ENCODE peak calls at places on chromosomes 12 and 14, in five cellular contexts. L is neuronal stem cell, Z is heart left ventricle, N is left ventricle myocardium inferior, W is AG08395. K is an unnamed sample.

GRCh38 chr12:105172037-105172436 is 63.9 kb downstream of the APPL2 start:
- DNase-seq in N (no peak), L (no peak), Z (no peak), W (no peak), K (no peak)

GRCh38 chr14:78848234-78848820 is 678.2 kb downstream of the NRXN3 start:
- DNase-seq in L (peak), N (no peak), Z (no peak), W (peak), K (peak)

GRCh38 chr12:100668939-100669536 is 95.6 kb downstream of the GAS2L3 start:
- DNase-seq in W (peak), L (peak), Z (peak), N (peak), K (peak)

GRCh38 chr12:14952295-14952995 is 9.0 kb downstream of the ARHGDIB start:
- DNase-seq in Z (no peak), W (peak), L (no peak), N (no peak), K (no peak)

GRCh38 chr14:84197704-84198103 is 1332.2 kb upstream of the FLRT2 start:
- DNase-seq in Z (no peak), L (no peak), N (no peak), W (no peak), K (no peak)

GRCh38 chr12:113934060-113934829 is 31.9 kb downstream of the RBM19 start:
- DNase-seq in N (no peak), L (no peak), Z (no peak), W (no peak), K (no peak)

GRCh38 chr12:44464180-44464579 is 411.9 kb downstream of the NELL2 start:
- DNase-seq in Z (no peak), W (no peak), N (no peak), L (peak), K (no peak)

GRCh38 chr12:93751864-93752610 is 74.9 kb downstream of the CRADD start:
- DNase-seq in L (no peak), Z (no peak), W (no peak), N (no peak), K (no peak)

GRCh38 chr14:105161314-105161713 is 7.3 kb downstream of the JAG2 start:
- DNase-seq in W (no peak), N (no peak), L (no peak), Z (no peak), K (no peak)

GRCh38 chr12:110543252-110543959 is 39.7 kb downstream of the PPTC7 start:
- DNase-seq in N (peak), W (peak), L (no peak), Z (peak), K (no peak)

GRCh38 chr12:118359541-118359915 is 13.2 kb downstream of the TAOK3 start:
- DNase-seq in W (no peak), L (no peak), N (no peak), Z (no peak), K (no peak)

K was measured in HAP-1.